ENCODE peak calls at places on chromosome 12, in ten cellular contexts. W is NCI-H1092; J is amniotic stem cell; H is T-helper 17 cell; B is CD4-positive, alpha-beta T cell; Y is lower leg skin; O is nephron progenitor cell; D is NCI-H1105; I is kidney glomerular epithelial cell; N is GM10248. T is an unnamed sample.

GRCh38 chr12:110048242-110049027 is at the start of gene C12orf76:
- DNase-seq in W (peak), O (peak), I (peak), H (peak), D (peak), N (peak), Y (peak), B (peak), J (peak), T (peak)

GRCh38 chr12:109052415-109053323 is at the start of gene USP30:
- DNase-seq in J (peak), N (peak), W (peak), Y (peak), D (peak), H (peak), O (peak), B (peak), I (peak), T (peak)

GRCh38 chr12:71134405-71134804 is 23.4 kb downstream of the TSPAN8 start:
- DNase-seq in J (no peak), N (no peak), D (no peak), H (no peak), B (no peak), O (no peak), Y (no peak), W (no peak), I (no peak), T (no peak)

GRCh38 chr12:13254311-13254710 is 57.8 kb downstream of the EMP1 start:
- DNase-seq in Y (no peak), J (no peak), O (no peak), N (no peak), D (no peak), W (no peak), B (no peak), H (no peak), I (peak), T (no peak)

GRCh38 chr12:50708619-50709018 is 55.3 kb upstream of the ATF1 start:
- DNase-seq in J (no peak), O (no peak), W (no peak), N (no peak), Y (no peak), B (no peak), H (no peak), I (no peak), D (no peak), T (no peak)

GRCh38 chr12:91922674-91923073 is 223.0 kb downstream of the BTG1 start:
- DNase-seq in H (no peak), W (no peak), N (no peak), Y (no peak), D (no peak), I (no peak), B (no peak), O (no peak), J (no peak), T (no peak)

GRCh38 chr12:67786086-67786485 is 137.5 kb downstream of the DYRK2 start:
- DNase-seq in Y (no peak), J (no peak), D (no peak), B (no peak), N (no peak), I (no peak), H (no peak), W (no peak), O (no peak), T (no peak)

GRCh38 chr12:42932937-42933336 is 343.4 kb upstream of the PRICKLE1 start:
- DNase-seq in W (no peak), B (no peak), H (no peak), J (no peak), D (peak), O (no peak), I (no peak), Y (no peak), N (no peak), T (no peak)

GRCh38 chr12:29039013-29039412 is 110.1 kb upstream of the FAR2 start:
- DNase-seq in J (no peak), W (no peak), O (no peak), I (no peak), B (no peak), Y (no peak), D (no peak), H (no peak), N (no peak), T (no peak)

GRCh38 chr12:77315407-77315806 is 250.0 kb upstream of the E2F7 start:
- DNase-seq in Y (no peak), J (no peak), O (no peak), H (no peak), B (no peak), N (no peak), D (no peak), I (no peak), W (no peak), T (no peak)

GRCh38 chr12:67790660-67791059 is 142.1 kb downstream of the DYRK2 start:
- DNase-seq in D (no peak), H (no peak), Y (no peak), N (no peak), J (no peak), W (no peak), O (no peak), I (no peak), B (no peak), T (no peak)

GRCh38 chr12:49342914-49343731 is 3.6 kb upstream of the DNAJC22 start:
- DNase-seq in I (peak), N (no peak), O (peak), W (no peak), Y (peak), H (no peak), D (no peak), J (no peak), B (no peak), T (no peak)

GRCh38 chr12:69070319-69071090 is 137.5 kb upstream of the CPM start:
- DNase-seq in O (peak), J (peak), W (peak), H (peak), B (peak), N (peak), I (peak), Y (peak), D (peak), T (peak)

GRCh38 chr12:81439344-81439743 is 319.8 kb downstream of the PPFIA2 start:
- DNase-seq in D (no peak), O (no peak), I (no peak), H (no peak), W (no peak), Y (no peak), J (no peak), N (no peak), B (no peak), T (no peak)

GRCh38 chr12:67241482-67241881 is 27.7 kb upstream of the CAND1 start:
- DNase-seq in O (no peak), Y (no peak), N (no peak), B (no peak), I (no peak), J (peak), D (no peak), W (no peak), H (no peak), T (no peak)

GRCh38 chr12:52091869-52092268 is 12.4 kb downstream of the SMIM41 start:
- DNase-seq in B (no peak), O (no peak), N (no peak), W (no peak), H (no peak), Y (peak), I (no peak), J (no peak), D (peak), T (no peak)

GRCh38 chr12:76866726-76867125 is 12.1 kb downstream of the CSRP2 start:
- DNase-seq in D (no peak), J (no peak), W (no peak), H (no peak), B (no peak), O (peak), N (no peak), Y (no peak), I (peak), T (no peak)

GRCh38 chr12:62191747-62192485 is 68.3 kb upstream of the USP15 start:
- DNase-seq in Y (no peak), N (peak), W (no peak), D (no peak), J (peak), O (peak), B (peak), I (no peak), H (no peak), T (peak)

GRCh38 chr12:125533434-125534029 is 468.3 kb downstream of the AACS start:
- DNase-seq in B (no peak), D (peak), J (no peak), W (peak), Y (no peak), O (peak), H (no peak), N (peak), I (no peak), T (peak)

GRCh38 chr12:120944645-120945217 is 33.6 kb upstream of the HNF1A start:
- DNase-seq in D (no peak), W (no peak), O (peak), I (peak), B (peak), J (peak), Y (no peak), H (peak), N (peak), T (peak)

GRCh38 chr12:9587903-9588600 is 19.7 kb downstream of the KLRB1 start:
- DNase-seq in D (no peak), W (no peak), O (no peak), J (no peak), H (no peak), B (no peak), I (no peak), Y (no peak), N (no peak), T (no peak)

GRCh38 chr12:52847335-52848102 is 1.3 kb downstream of the KRT78 start:
- DNase-seq in I (peak), O (no peak), N (no peak), H (no peak), Y (no peak), W (no peak), B (no peak), D (no peak), J (no peak), T (no peak)

GRCh38 chr12:130920711-130921381 is 32.9 kb upstream of the ADGRD1 start:
- DNase-seq in Y (peak), O (no peak), N (no peak), W (no peak), J (no peak), I (no peak), H (no peak), B (no peak), D (no peak), T (no peak)